ENCODE peak calls at places on chromosomes 6 and 20, in six cellular contexts. R is neural progenitor cell, S is HCT116, M is PC-3, G is GM23248, N is SK-N-SH. Q is an unnamed sample.

GRCh38 chr6:35452186-35453090 is at the start of gene FANCE:
- DNase-seq in M (peak), R (peak), N (peak), G (peak), S (peak), Q (peak)

GRCh38 chr6:168315626-168316025 is 4.0 kb downstream of the DACT2 start:
- DNase-seq in N (no peak), S (no peak), M (no peak), G (no peak), R (no peak), Q (no peak)

GRCh38 chr6:105087571-105088211 is 92.1 kb downstream of the POPDC3 start:
- DNase-seq in G (peak), R (peak), M (peak), S (peak), N (peak), Q (peak)

GRCh38 chr6:73579389-73579788 is 58.6 kb upstream of the EEF1A1 start:
- DNase-seq in G (no peak), S (no peak), M (peak), R (no peak), N (no peak), Q (no peak)

GRCh38 chr20:8876381-8876780 is 192.5 kb upstream of the PLCB4 start:
- DNase-seq in S (no peak), G (no peak), R (no peak), N (no peak), M (no peak), Q (no peak)

GRCh38 chr6:106746660-106747059 is 117.3 kb downstream of the QRSL1 start:
- DNase-seq in S (no peak), R (no peak), G (peak), N (no peak), M (peak), Q (no peak)

GRCh38 chr6:6725120-6725833 is 136.8 kb downstream of the LY86 start:
- DNase-seq in M (no peak), S (no peak), N (no peak), G (no peak), R (peak), Q (no peak)

GRCh38 chr6:17233531-17233930 is 47.6 kb upstream of the RBM24 start:
- DNase-seq in G (peak), N (no peak), M (peak), S (no peak), R (no peak), Q (no peak)

GRCh38 chr6:7250812-7251211 is 62.2 kb downstream of the SSR1 start:
- DNase-seq in N (no peak), R (no peak), S (no peak), M (no peak), G (no peak), Q (no peak)

GRCh38 chr6:2875840-2876207 is 27.3 kb downstream of the SERPINB9 start:
- DNase-seq in G (peak), N (peak), S (no peak), M (no peak), R (peak), Q (no peak)
- H3K4me3 ChIP-seq in G (peak), N (peak), S (peak), M (no peak), R (peak), Q (peak)

GRCh38 chr6:113881473-113881980 is 24.4 kb downstream of the MARCKS start:
- DNase-seq in G (no peak), R (no peak), N (no peak), S (no peak), M (no peak), Q (no peak)

GRCh38 chr6:113876654-113877053 is 19.5 kb downstream of the MARCKS start:
- DNase-seq in R (no peak), M (no peak), G (no peak), S (no peak), N (no peak), Q (no peak)

GRCh38 chr6:113875470-113875869 is 18.3 kb downstream of the MARCKS start:
- DNase-seq in R (no peak), N (no peak), S (no peak), G (peak), M (no peak), Q (peak)

GRCh38 chr6:113882341-113882740 is 25.2 kb downstream of the MARCKS start:
- DNase-seq in R (no peak), N (no peak), M (no peak), S (no peak), G (no peak), Q (no peak)

GRCh38 chr6:113879186-113880096 is 22.3 kb downstream of the MARCKS start:
- DNase-seq in S (peak), R (peak), G (peak), M (peak), N (peak), Q (peak)
- H3K9ac ChIP-seq in S (no peak), R (no peak), G (no peak), M (no peak), N (peak), Q (no peak)

GRCh38 chr6:54307412-54308036 is 717 bp upstream of the TINAG start:
- DNase-seq in R (no peak), G (no peak), M (peak), S (no peak), N (no peak), Q (no peak)
- TF ChIP-seq EZH2phosphoT487 in R (no peak), G (no peak), M (no peak), S (no peak), N (no peak), Q (no peak)

GRCh38 chr6:44254957-44255808 is 2.1 kb downstream of the SLC35B2 start:
- DNase-seq in G (no peak), M (peak), R (no peak), S (no peak), N (no peak), Q (peak)
- H3K4me3 ChIP-seq in G (peak), M (peak), R (peak), S (peak), N (no peak), Q (no peak)

DNA sequence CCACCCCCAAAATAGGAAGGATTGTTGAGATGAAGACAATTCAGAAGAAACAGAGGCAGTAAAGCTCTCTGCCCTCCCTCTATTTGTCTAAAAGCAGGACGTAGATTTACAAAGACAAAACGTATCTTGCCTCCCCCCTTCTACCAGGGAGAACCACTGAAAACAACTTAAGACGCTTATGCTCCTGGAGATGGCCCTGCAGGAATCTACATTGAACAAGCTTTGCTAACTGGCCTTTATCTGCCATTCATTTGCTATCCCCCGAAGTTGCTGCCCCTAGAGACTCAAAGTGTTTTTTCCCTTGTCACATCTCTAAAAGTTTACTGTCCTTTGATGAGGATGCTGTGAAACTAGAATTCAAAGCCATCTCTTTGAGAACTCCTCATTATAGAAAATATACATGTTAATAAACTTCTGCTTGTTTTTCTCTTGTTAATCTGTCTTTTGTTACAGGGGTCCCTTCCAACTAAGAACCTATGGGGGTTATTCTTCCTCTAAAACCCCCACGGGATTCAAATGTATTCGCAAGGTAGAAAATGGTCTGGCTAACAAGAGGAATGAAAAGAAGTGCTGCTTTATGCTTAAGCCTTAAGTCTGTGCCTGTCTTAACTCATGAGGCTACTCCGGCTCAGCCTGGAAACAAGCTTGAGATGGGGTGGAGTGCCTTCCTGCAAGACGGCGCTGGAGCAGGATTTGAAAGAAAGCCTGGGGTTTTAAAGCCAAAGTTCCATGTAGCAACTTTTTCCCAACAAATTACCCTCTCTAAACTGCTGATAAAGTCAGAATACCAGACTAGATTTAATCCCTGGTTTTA is 88.0 kb downstream of the CLIC5 start:
- DNase-seq in R (peak), S (no peak), G (no peak), M (no peak), N (no peak), Q (no peak)
- H3K9ac ChIP-seq in R (no peak), S (no peak), G (no peak), M (no peak), N (no peak), Q (no peak)

GRCh38 chr6:131250121-131250520 is 114.9 kb downstream of the AKAP7 start:
- DNase-seq in G (peak), M (peak), R (peak), N (no peak), S (no peak), Q (peak)
- TF ChIP-seq EZH2phosphoT487 in G (no peak), M (no peak), R (no peak), N (no peak), S (no peak), Q (no peak)

GRCh38 chr6:32151885-32152311 is at the start of gene PRRT1:
- DNase-seq in G (peak), R (peak), S (no peak), M (no peak), N (peak), Q (no peak)
- H3K4me3 ChIP-seq in G (peak), R (peak), S (peak), M (peak), N (peak), Q (no peak)

GRCh38 chr6:41644297-41644879 is 6.1 kb downstream of the MDFI start:
- DNase-seq in R (peak), G (no peak), M (no peak), N (no peak), S (no peak), Q (no peak)
- H3K9ac ChIP-seq in R (no peak), G (no peak), M (no peak), N (no peak), S (no peak), Q (no peak)

GRCh38 chr6:157531169-157531985 is 150.4 kb downstream of the ZDHHC14 start:
- DNase-seq in R (peak), G (no peak), N (no peak), M (no peak), S (no peak), Q (no peak)

GRCh38 chr6:157530724-157531168 is 149.8 kb downstream of the ZDHHC14 start:
- DNase-seq in M (no peak), S (no peak), R (no peak), N (no peak), G (no peak), Q (no peak)

GRCh38 chr6:157528931-157529653 is 148.1 kb downstream of the ZDHHC14 start:
- DNase-seq in N (no peak), S (no peak), G (no peak), R (no peak), M (peak), Q (no peak)

GRCh38 chr6:157529654-157530039 is 148.7 kb downstream of the ZDHHC14 start:
- DNase-seq in N (no peak), M (no peak), S (no peak), R (no peak), G (no peak), Q (no peak)

GRCh38 chr6:157530126-157530525 is 149.1 kb downstream of the ZDHHC14 start:
- DNase-seq in S (no peak), R (no peak), N (peak), M (no peak), G (no peak), Q (no peak)
- TF ChIP-seq EZH2phosphoT487 in S (no peak), R (no peak), N (no peak), M (no peak), G (no peak), Q (no peak)

DNA sequence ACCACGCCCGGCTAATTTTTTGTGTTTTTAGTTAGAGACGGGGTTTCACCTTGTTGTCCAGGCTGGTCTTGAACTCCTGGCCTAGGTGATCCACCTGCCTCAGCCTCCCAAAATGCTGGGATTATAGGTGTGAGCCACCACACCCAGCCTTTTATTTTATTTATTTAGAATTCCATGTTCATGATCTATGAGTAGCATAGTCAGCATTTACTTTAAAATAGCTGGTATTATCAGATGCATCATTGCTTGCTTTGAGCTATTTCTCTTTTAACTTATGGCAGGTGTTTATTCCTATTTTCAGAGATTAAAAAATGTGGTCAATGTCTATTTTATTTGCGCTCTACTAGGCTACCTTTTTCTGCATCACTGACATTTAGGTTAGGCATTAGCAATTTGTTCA is 152.0 kb downstream of the UTRN start:
- DNase-seq in N (no peak), M (no peak), S (no peak), G (no peak), R (no peak), Q (no peak)
- H3K4me3 ChIP-seq in N (no peak), M (no peak), S (no peak), G (no peak), R (no peak), Q (no peak)

Q was measured in MM.1S.